ENCODE peak calls at places on chromosome 1, in eight cellular contexts. U is sigmoid colon; C is NCI-H460; W is T47D; T is LoVo; R is stimulated activated CD4-positive, alpha-beta T cell treated with anti-CD3 and anti-CD28 coated beads, Interleukin-1b, Interleukin-23, amount 100 ng/mL, for 4 hours; S is transverse colon; H is NCI-H2081. Z is an unnamed sample.

GRCh38 chr1:89089962-89090361 is 25.0 kb upstream of the GBP1 start:
- DNase-seq in S (no peak), T (no peak), C (no peak), W (no peak), U (no peak), H (no peak), R (no peak), Z (no peak)

GRCh38 chr1:162918111-162918754 is 57.3 kb upstream of the CCDC190 start:
- DNase-seq in R (no peak), S (no peak), C (no peak), T (no peak), U (no peak), H (no peak), W (no peak), Z (no peak)

GRCh38 chr1:228500143-228500736 is 13.1 kb downstream of the RNF187 start:
- DNase-seq in W (no peak), U (no peak), R (no peak), T (no peak), C (no peak), S (no peak), H (no peak), Z (no peak)

GRCh38 chr1:60130703-60131102 is 57.1 kb upstream of the C1orf87 start:
- DNase-seq in S (no peak), H (no peak), R (no peak), W (no peak), T (no peak), U (no peak), C (no peak), Z (no peak)

GRCh38 chr1:9437931-9438330 is 101.3 kb upstream of the SLC25A33 start:
- DNase-seq in U (peak; percentile 86), W (peak; percentile 30), H (no peak), R (no peak), T (no peak), C (no peak), S (peak; percentile 37), Z (no peak)

GRCh38 chr1:33735624-33736023 is 128.3 kb upstream of the HMGB4 start:
- DNase-seq in H (peak; percentile 8), R (no peak), W (peak; percentile 10), U (no peak), S (no peak), C (no peak), T (no peak), Z (no peak)

GRCh38 chr1:222618880-222619321 is 1.0 kb downstream of the MIA3 start:
- DNase-seq in T (no peak), S (peak; percentile 25), H (peak; percentile 17), C (no peak), U (peak; percentile 71), W (peak; percentile 46), R (no peak), Z (no peak)

GRCh38 chr1:25549273-25550154 is 6.1 kb downstream of the LDLRAP1 start:
- DNase-seq in U (peak; percentile 61), H (no peak), W (no peak), R (peak; percentile 62), S (peak; percentile 92), T (peak; percentile 75), C (no peak), Z (peak; percentile 70)

GRCh38 chr1:155977607-155978324 is 581 bp downstream of the ARHGEF2 start:
- DNase-seq in H (peak; percentile 40), C (no peak), T (no peak), W (peak; percentile 48), R (peak; percentile 56), S (peak; percentile 51), U (peak; percentile 82), Z (no peak)

GRCh38 chr1:27025718-27026117 is 13.1 kb upstream of the TENT5B start:
- DNase-seq in H (no peak), U (no peak), R (no peak), W (no peak), C (no peak), T (no peak), S (no peak), Z (no peak)

GRCh38 chr1:85934531-85934930 is 222.0 kb downstream of the COL24A1 start:
- DNase-seq in H (no peak), U (no peak), T (no peak), C (no peak), R (no peak), W (no peak), S (no peak), Z (no peak)

GRCh38 chr1:110421159-110421777 is 13.8 kb upstream of the LAMTOR5 start:
- DNase-seq in S (no peak), H (no peak), C (no peak), W (no peak), U (no peak), R (no peak), T (peak; percentile 26), Z (no peak)